ENCODE peak calls at places on chromosome 7, in eight cellular contexts. One of them, this sample, is unnamed.

GRCh38 chr7:13144622-13145021 is 457.2 kb downstream of the ARL4A start:
- DNase-seq in upper lobe of right lung: no peak
- DNase-seq in Panc1: no peak
- DNase-seq in fibroblast of pulmonary artery: peak; percentile 48
- DNase-seq in left ventricle myocardium inferior: no peak
- DNase-seq in uterus: no peak
- DNase-seq in left lung: no peak
- DNase-seq in heart left ventricle: peak; percentile 24
- DNase-seq in this sample: no peak

GRCh38 chr7:778968-779451 is 51.9 kb upstream of the PRKAR1B start:
- DNase-seq in upper lobe of right lung: no peak
- DNase-seq in uterus: no peak
- DNase-seq in left lung: peak; percentile 43
- DNase-seq in left ventricle myocardium inferior: no peak
- DNase-seq in heart left ventricle: no peak
- DNase-seq in fibroblast of pulmonary artery: no peak
- DNase-seq in Panc1: no peak
- DNase-seq in this sample: peak; percentile 55

GRCh38 chr7:12386237-12386839 is 17.3 kb downstream of the VWDE start:
- DNase-seq in left lung: no peak
- DNase-seq in left ventricle myocardium inferior: no peak
- DNase-seq in uterus: no peak
- DNase-seq in heart left ventricle: no peak
- DNase-seq in Panc1: no peak
- DNase-seq in upper lobe of right lung: no peak
- DNase-seq in fibroblast of pulmonary artery: no peak
- DNase-seq in this sample: no peak

GRCh38 chr7:115221484-115221883 is 299.6 kb downstream of the MDFIC start:
- DNase-seq in fibroblast of pulmonary artery: no peak
- DNase-seq in uterus: no peak
- DNase-seq in upper lobe of right lung: no peak
- DNase-seq in heart left ventricle: no peak
- DNase-seq in left lung: no peak
- DNase-seq in Panc1: no peak
- DNase-seq in left ventricle myocardium inferior: no peak
- DNase-seq in this sample: no peak

GRCh38 chr7:85070967-85071628 is 115.8 kb downstream of the SEMA3D start:
- DNase-seq in upper lobe of right lung: no peak
- DNase-seq in uterus: no peak
- DNase-seq in heart left ventricle: no peak
- DNase-seq in left ventricle myocardium inferior: no peak
- DNase-seq in left lung: peak; percentile 28
- DNase-seq in Panc1: no peak
- DNase-seq in fibroblast of pulmonary artery: peak; percentile 19
- DNase-seq in this sample: no peak

GRCh38 chr7:55065079-55065478 is 46.3 kb downstream of the EGFR start:
- DNase-seq in fibroblast of pulmonary artery: peak; percentile 98
- DNase-seq in Panc1: peak; percentile 89
- DNase-seq in left lung: no peak
- DNase-seq in upper lobe of right lung: no peak
- DNase-seq in left ventricle myocardium inferior: no peak
- DNase-seq in heart left ventricle: peak; percentile 49
- DNase-seq in uterus: peak; percentile 70
- DNase-seq in this sample: no peak

GRCh38 chr7:28163955-28164354 is 16.6 kb downstream of the JAZF1 start:
- DNase-seq in uterus: no peak
- DNase-seq in fibroblast of pulmonary artery: peak; percentile 40
- DNase-seq in left ventricle myocardium inferior: no peak
- DNase-seq in Panc1: no peak
- DNase-seq in heart left ventricle: no peak
- DNase-seq in left lung: no peak
- DNase-seq in upper lobe of right lung: no peak
- DNase-seq in this sample: no peak

GRCh38 chr7:922334-923107 is 32.0 kb downstream of the ADAP1 start:
- DNase-seq in left lung: peak; percentile 66
- DNase-seq in Panc1: no peak
- DNase-seq in heart left ventricle: peak; percentile 23
- DNase-seq in upper lobe of right lung: peak; percentile 63
- DNase-seq in uterus: peak; percentile 13
- DNase-seq in left ventricle myocardium inferior: no peak
- DNase-seq in fibroblast of pulmonary artery: no peak
- DNase-seq in this sample: peak; percentile 77

GRCh38 chr7:128874140-128875031 is 11.7 kb downstream of the ATP6V1F start:
- DNase-seq in upper lobe of right lung: no peak
- DNase-seq in fibroblast of pulmonary artery: no peak
- DNase-seq in Panc1: no peak
- DNase-seq in uterus: no peak
- DNase-seq in left lung: no peak
- DNase-seq in left ventricle myocardium inferior: peak; percentile 13
- DNase-seq in heart left ventricle: peak; percentile 24
- DNase-seq in this sample: no peak

GRCh38 chr7:135650831-135651573 is 11.3 kb upstream of the STMP1 start:
- DNase-seq in uterus: no peak
- DNase-seq in Panc1: no peak
- DNase-seq in upper lobe of right lung: no peak
- DNase-seq in left lung: no peak
- DNase-seq in heart left ventricle: no peak
- DNase-seq in fibroblast of pulmonary artery: peak; percentile 77
- DNase-seq in left ventricle myocardium inferior: no peak
- DNase-seq in this sample: no peak

GRCh38 chr7:94696981-94697670 is 41.2 kb upstream of the SGCE start:
- DNase-seq in upper lobe of right lung: no peak
- DNase-seq in left ventricle myocardium inferior: no peak
- DNase-seq in Panc1: peak; percentile 82
- DNase-seq in heart left ventricle: peak; percentile 41
- DNase-seq in uterus: peak; percentile 69
- DNase-seq in left lung: no peak
- DNase-seq in fibroblast of pulmonary artery: peak; percentile 97
- DNase-seq in this sample: no peak

GRCh38 chr7:45295222-45295621 is 137.6 kb downstream of the RAMP3 start:
- DNase-seq in fibroblast of pulmonary artery: no peak
- DNase-seq in left ventricle myocardium inferior: no peak
- DNase-seq in Panc1: no peak
- DNase-seq in heart left ventricle: no peak
- DNase-seq in left lung: no peak
- DNase-seq in upper lobe of right lung: no peak
- DNase-seq in uterus: no peak
- DNase-seq in this sample: no peak

GRCh38 chr7:7564323-7564780 is 2.3 kb upstream of the MIOS start:
- DNase-seq in fibroblast of pulmonary artery: peak; percentile 45
- DNase-seq in upper lobe of right lung: no peak
- DNase-seq in left lung: no peak
- DNase-seq in uterus: no peak
- DNase-seq in left ventricle myocardium inferior: no peak
- DNase-seq in Panc1: peak; percentile 74
- DNase-seq in heart left ventricle: no peak
- DNase-seq in this sample: no peak

GRCh38 chr7:85567983-85568382 is 381.1 kb upstream of the SEMA3D start:
- DNase-seq in uterus: no peak
- DNase-seq in left lung: no peak
- DNase-seq in upper lobe of right lung: no peak
- DNase-seq in fibroblast of pulmonary artery: no peak
- DNase-seq in left ventricle myocardium inferior: no peak
- DNase-seq in heart left ventricle: no peak
- DNase-seq in Panc1: no peak
- DNase-seq in this sample: no peak

DNA sequence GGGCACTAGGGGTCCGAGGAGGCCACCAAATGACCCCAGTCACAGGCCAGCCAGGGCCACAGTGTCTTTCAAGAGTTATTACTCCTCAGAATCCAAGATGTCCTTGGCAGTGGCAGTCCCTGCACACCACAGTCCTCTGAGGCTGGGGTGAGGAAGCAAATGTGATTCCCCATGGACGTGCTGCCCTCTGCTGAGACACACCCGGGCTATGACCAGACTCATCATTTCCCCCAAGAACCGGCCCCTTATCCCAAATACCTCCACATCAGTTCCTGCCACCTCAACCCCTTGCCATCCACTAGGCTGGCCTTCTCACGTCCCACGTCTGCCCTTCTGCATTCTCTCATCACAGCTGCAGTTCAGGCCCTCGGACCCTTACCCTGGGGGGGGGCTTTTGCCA is 5.0 kb downstream of the PRKAG2 start:
- DNase-seq in heart left ventricle: peak; percentile 27
- DNase-seq in fibroblast of pulmonary artery: no peak
- DNase-seq in upper lobe of right lung: no peak
- DNase-seq in left ventricle myocardium inferior: peak; percentile 13
- DNase-seq in left lung: no peak
- DNase-seq in Panc1: no peak
- DNase-seq in uterus: no peak
- DNase-seq in this sample: peak; percentile 38
- TF ChIP-seq CTCF in heart left ventricle: no peak
- TF ChIP-seq CTCF in fibroblast of pulmonary artery: no peak
- TF ChIP-seq CTCF in upper lobe of right lung: no peak
- TF ChIP-seq CTCF in left ventricle myocardium inferior: no peak
- TF ChIP-seq CTCF in left lung: no peak
- TF ChIP-seq CTCF in Panc1: no peak
- TF ChIP-seq CTCF in uterus: no peak
- TF ChIP-seq CTCF in this sample: no peak

GRCh38 chr7:2076649-2077064 is 156.1 kb downstream of the MAD1L1 start:
- DNase-seq in heart left ventricle: no peak
- DNase-seq in upper lobe of right lung: no peak
- DNase-seq in left ventricle myocardium inferior: no peak
- DNase-seq in left lung: no peak
- DNase-seq in uterus: no peak
- DNase-seq in fibroblast of pulmonary artery: no peak
- DNase-seq in Panc1: no peak
- DNase-seq in this sample: no peak
- TF ChIP-seq CTCF in heart left ventricle: no peak
- TF ChIP-seq CTCF in upper lobe of right lung: no peak
- TF ChIP-seq CTCF in left ventricle myocardium inferior: no peak
- TF ChIP-seq CTCF in left lung: no peak
- TF ChIP-seq CTCF in uterus: no peak
- TF ChIP-seq CTCF in fibroblast of pulmonary artery: no peak
- TF ChIP-seq CTCF in Panc1: no peak
- TF ChIP-seq CTCF in this sample: no peak

GRCh38 chr7:46681865-46682503 is 760.9 kb upstream of the IGFBP3 start:
- DNase-seq in upper lobe of right lung: no peak
- DNase-seq in Panc1: no peak
- DNase-seq in uterus: peak; percentile 72
- DNase-seq in left ventricle myocardium inferior: peak; percentile 49
- DNase-seq in heart left ventricle: peak; percentile 30
- DNase-seq in left lung: no peak
- DNase-seq in fibroblast of pulmonary artery: no peak
- DNase-seq in this sample: no peak
- TF ChIP-seq CTCF in upper lobe of right lung: no peak
- TF ChIP-seq CTCF in Panc1: no peak
- TF ChIP-seq CTCF in uterus: no peak
- TF ChIP-seq CTCF in left ventricle myocardium inferior: no peak
- TF ChIP-seq CTCF in heart left ventricle: no peak
- TF ChIP-seq CTCF in left lung: no peak
- TF ChIP-seq CTCF in fibroblast of pulmonary artery: no peak
- TF ChIP-seq CTCF in this sample: no peak

GRCh38 chr7:155236386-155236785 is 61.3 kb upstream of the INSIG1 start:
- DNase-seq in upper lobe of right lung: no peak
- DNase-seq in uterus: no peak
- DNase-seq in left ventricle myocardium inferior: no peak
- DNase-seq in heart left ventricle: no peak
- DNase-seq in left lung: peak; percentile 61
- DNase-seq in fibroblast of pulmonary artery: no peak
- DNase-seq in Panc1: no peak
- DNase-seq in this sample: no peak

GRCh38 chr7:155231941-155232340 is 65.7 kb upstream of the INSIG1 start:
- DNase-seq in left lung: peak; percentile 40
- DNase-seq in heart left ventricle: no peak
- DNase-seq in fibroblast of pulmonary artery: no peak
- DNase-seq in upper lobe of right lung: no peak
- DNase-seq in uterus: no peak
- DNase-seq in Panc1: no peak
- DNase-seq in left ventricle myocardium inferior: no peak
- DNase-seq in this sample: no peak

GRCh38 chr7:155234950-155235789 is 62.5 kb upstream of the INSIG1 start:
- DNase-seq in fibroblast of pulmonary artery: no peak
- DNase-seq in Panc1: no peak
- DNase-seq in uterus: no peak
- DNase-seq in left ventricle myocardium inferior: no peak
- DNase-seq in left lung: no peak
- DNase-seq in heart left ventricle: no peak
- DNase-seq in upper lobe of right lung: no peak
- DNase-seq in this sample: no peak

GRCh38 chr7:155232911-155233702 is 64.6 kb upstream of the INSIG1 start:
- DNase-seq in left lung: no peak
- DNase-seq in heart left ventricle: no peak
- DNase-seq in uterus: no peak
- DNase-seq in Panc1: no peak
- DNase-seq in left ventricle myocardium inferior: no peak
- DNase-seq in upper lobe of right lung: no peak
- DNase-seq in fibroblast of pulmonary artery: no peak
- DNase-seq in this sample: peak; percentile 42

DNA sequence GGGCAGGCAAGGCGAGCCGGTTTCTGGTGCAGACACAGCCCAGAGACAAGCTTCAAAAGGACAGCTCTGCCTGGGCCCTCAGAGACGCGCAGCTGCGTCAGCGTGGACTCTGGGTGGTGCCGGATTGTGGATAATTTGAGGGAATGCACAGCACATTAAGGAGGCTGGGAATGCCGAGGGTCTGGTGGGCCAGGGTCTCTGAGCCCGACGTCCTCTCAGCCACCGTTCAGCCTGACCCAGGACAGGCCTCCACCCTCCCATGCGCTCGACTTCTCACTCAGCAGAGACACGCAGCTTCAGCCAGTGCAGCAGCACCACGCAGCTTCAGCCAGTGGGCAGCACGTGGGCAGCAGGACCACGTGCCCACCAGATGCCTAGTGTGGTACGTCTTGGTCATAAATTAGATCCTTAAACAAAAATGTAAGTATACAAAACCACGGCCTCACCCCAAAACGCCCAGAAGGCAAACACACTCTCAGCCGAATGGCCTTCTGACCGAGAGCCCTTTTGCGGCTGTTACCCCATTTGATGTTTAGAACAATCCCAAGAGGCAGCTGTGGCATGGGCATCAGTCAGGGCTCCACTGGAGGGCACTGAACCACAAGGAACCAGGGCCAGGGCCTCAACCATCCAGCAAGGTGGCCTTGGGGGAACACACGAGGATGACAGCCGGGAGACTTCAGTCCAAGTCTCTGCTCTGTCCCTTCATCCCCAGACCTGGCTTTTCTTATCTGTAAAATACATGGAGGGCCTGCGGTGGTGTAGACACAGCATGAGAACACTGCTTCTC is 63.8 kb upstream of the INSIG1 start:
- DNase-seq in left lung: peak; percentile 60
- DNase-seq in fibroblast of pulmonary artery: no peak
- DNase-seq in uterus: no peak
- DNase-seq in upper lobe of right lung: no peak
- DNase-seq in Panc1: no peak
- DNase-seq in heart left ventricle: no peak
- DNase-seq in left ventricle myocardium inferior: no peak
- DNase-seq in this sample: peak; percentile 52
- TF ChIP-seq CTCF in left lung: no peak
- TF ChIP-seq CTCF in fibroblast of pulmonary artery: no peak
- TF ChIP-seq CTCF in uterus: no peak
- TF ChIP-seq CTCF in upper lobe of right lung: no peak
- TF ChIP-seq CTCF in Panc1: no peak
- TF ChIP-seq CTCF in heart left ventricle: no peak
- TF ChIP-seq CTCF in left ventricle myocardium inferior: no peak
- TF ChIP-seq CTCF in this sample: peak; percentile 31